ENCODE peak calls at places on chromosomes 7 and 10, in seven cellular contexts. One of them, this sample, is unnamed.

GRCh38 chr10:131980757-131981428 is 830 bp downstream of the BNIP3 start:
- DNase-seq in stimulated activated CD4-positive, alpha-beta T cell treated with anti-CD3 and anti-CD28 coated beads, Interleukin-1b, Interleukin-23, amount 100 ng/mL, for 1 hour: no peak
- DNase-seq in GM06990: peak; percentile 37
- DNase-seq in glutamatergic neuron: peak; percentile 65
- DNase-seq in HuH-7.5: peak; percentile 63
- DNase-seq in T-helper 17 cell: no peak
- DNase-seq in AG20443: no peak
- DNase-seq in this sample: no peak

GRCh38 chr7:42877852-42878251 is 34.0 kb downstream of the C7orf25 start:
- DNase-seq in stimulated activated CD4-positive, alpha-beta T cell treated with anti-CD3 and anti-CD28 coated beads, Interleukin-1b, Interleukin-23, amount 100 ng/mL, for 1 hour: no peak
- DNase-seq in GM06990: no peak
- DNase-seq in glutamatergic neuron: no peak
- DNase-seq in HuH-7.5: no peak
- DNase-seq in T-helper 17 cell: no peak
- DNase-seq in AG20443: no peak
- DNase-seq in this sample: no peak

GRCh38 chr10:63156236-63156635 is 23.1 kb downstream of the NRBF2 start:
- DNase-seq in stimulated activated CD4-positive, alpha-beta T cell treated with anti-CD3 and anti-CD28 coated beads, Interleukin-1b, Interleukin-23, amount 100 ng/mL, for 1 hour: no peak
- DNase-seq in GM06990: no peak
- DNase-seq in glutamatergic neuron: no peak
- DNase-seq in HuH-7.5: no peak
- DNase-seq in T-helper 17 cell: no peak
- DNase-seq in AG20443: no peak
- DNase-seq in this sample: no peak

GRCh38 chr7:151626422-151627115 is 106.9 kb upstream of the RHEB start:
- DNase-seq in stimulated activated CD4-positive, alpha-beta T cell treated with anti-CD3 and anti-CD28 coated beads, Interleukin-1b, Interleukin-23, amount 100 ng/mL, for 1 hour: no peak
- DNase-seq in GM06990: no peak
- DNase-seq in glutamatergic neuron: no peak
- DNase-seq in HuH-7.5: no peak
- DNase-seq in T-helper 17 cell: no peak
- DNase-seq in AG20443: no peak
- DNase-seq in this sample: no peak

GRCh38 chr7:44259547-44260457 is 59.0 kb downstream of the YKT6 start:
- DNase-seq in stimulated activated CD4-positive, alpha-beta T cell treated with anti-CD3 and anti-CD28 coated beads, Interleukin-1b, Interleukin-23, amount 100 ng/mL, for 1 hour: no peak
- DNase-seq in GM06990: no peak
- DNase-seq in glutamatergic neuron: no peak
- DNase-seq in HuH-7.5: no peak
- DNase-seq in T-helper 17 cell: no peak
- DNase-seq in AG20443: peak; percentile 92
- DNase-seq in this sample: no peak

GRCh38 chr10:99008106-99008505 is 227.5 kb downstream of the HPSE2 start:
- DNase-seq in stimulated activated CD4-positive, alpha-beta T cell treated with anti-CD3 and anti-CD28 coated beads, Interleukin-1b, Interleukin-23, amount 100 ng/mL, for 1 hour: no peak
- DNase-seq in GM06990: no peak
- DNase-seq in glutamatergic neuron: no peak
- DNase-seq in HuH-7.5: no peak
- DNase-seq in T-helper 17 cell: no peak
- DNase-seq in AG20443: no peak
- DNase-seq in this sample: no peak

GRCh38 chr7:32618470-32618869 is 123.2 kb downstream of the AVL9 start:
- DNase-seq in stimulated activated CD4-positive, alpha-beta T cell treated with anti-CD3 and anti-CD28 coated beads, Interleukin-1b, Interleukin-23, amount 100 ng/mL, for 1 hour: no peak
- DNase-seq in GM06990: no peak
- DNase-seq in glutamatergic neuron: no peak
- DNase-seq in HuH-7.5: no peak
- DNase-seq in T-helper 17 cell: no peak
- DNase-seq in AG20443: no peak
- DNase-seq in this sample: no peak

GRCh38 chr7:8131694-8132605 is 130.0 kb downstream of the ICA1 start:
- DNase-seq in stimulated activated CD4-positive, alpha-beta T cell treated with anti-CD3 and anti-CD28 coated beads, Interleukin-1b, Interleukin-23, amount 100 ng/mL, for 1 hour: no peak
- DNase-seq in GM06990: peak; percentile 75
- DNase-seq in glutamatergic neuron: no peak
- DNase-seq in HuH-7.5: no peak
- DNase-seq in T-helper 17 cell: no peak
- DNase-seq in AG20443: no peak
- DNase-seq in this sample: peak; percentile 94

GRCh38 chr7:85052056-85052737 is 134.7 kb downstream of the SEMA3D start:
- DNase-seq in stimulated activated CD4-positive, alpha-beta T cell treated with anti-CD3 and anti-CD28 coated beads, Interleukin-1b, Interleukin-23, amount 100 ng/mL, for 1 hour: no peak
- DNase-seq in GM06990: no peak
- DNase-seq in glutamatergic neuron: no peak
- DNase-seq in HuH-7.5: no peak
- DNase-seq in T-helper 17 cell: no peak
- DNase-seq in AG20443: no peak
- DNase-seq in this sample: no peak

GRCh38 chr7:98735801-98736200 is 118.7 kb downstream of the NPTX2 start:
- DNase-seq in stimulated activated CD4-positive, alpha-beta T cell treated with anti-CD3 and anti-CD28 coated beads, Interleukin-1b, Interleukin-23, amount 100 ng/mL, for 1 hour: no peak
- DNase-seq in GM06990: no peak
- DNase-seq in glutamatergic neuron: no peak
- DNase-seq in HuH-7.5: no peak
- DNase-seq in T-helper 17 cell: no peak
- DNase-seq in AG20443: no peak
- DNase-seq in this sample: no peak

GRCh38 chr7:100765250-100765649 is 31.9 kb downstream of the ZAN start:
- DNase-seq in stimulated activated CD4-positive, alpha-beta T cell treated with anti-CD3 and anti-CD28 coated beads, Interleukin-1b, Interleukin-23, amount 100 ng/mL, for 1 hour: no peak
- DNase-seq in GM06990: no peak
- DNase-seq in glutamatergic neuron: no peak
- DNase-seq in HuH-7.5: no peak
- DNase-seq in T-helper 17 cell: no peak
- DNase-seq in AG20443: no peak
- DNase-seq in this sample: no peak

GRCh38 chr7:23472974-23473847 is 2.9 kb upstream of the IGF2BP3 start:
- DNase-seq in stimulated activated CD4-positive, alpha-beta T cell treated with anti-CD3 and anti-CD28 coated beads, Interleukin-1b, Interleukin-23, amount 100 ng/mL, for 1 hour: no peak
- DNase-seq in GM06990: peak; percentile 59
- DNase-seq in glutamatergic neuron: peak; percentile 27
- DNase-seq in HuH-7.5: peak; percentile 30
- DNase-seq in T-helper 17 cell: no peak
- DNase-seq in AG20443: no peak
- DNase-seq in this sample: no peak

GRCh38 chr7:108308276-108308675 is 148.0 kb downstream of the NRCAM start:
- DNase-seq in stimulated activated CD4-positive, alpha-beta T cell treated with anti-CD3 and anti-CD28 coated beads, Interleukin-1b, Interleukin-23, amount 100 ng/mL, for 1 hour: no peak
- DNase-seq in GM06990: no peak
- DNase-seq in glutamatergic neuron: no peak
- DNase-seq in HuH-7.5: no peak
- DNase-seq in T-helper 17 cell: no peak
- DNase-seq in AG20443: no peak
- DNase-seq in this sample: no peak

GRCh38 chr10:21509391-21510217 is 15.9 kb downstream of the SKIDA1 start:
- DNase-seq in stimulated activated CD4-positive, alpha-beta T cell treated with anti-CD3 and anti-CD28 coated beads, Interleukin-1b, Interleukin-23, amount 100 ng/mL, for 1 hour: no peak
- DNase-seq in GM06990: no peak
- DNase-seq in glutamatergic neuron: peak; percentile 31
- DNase-seq in HuH-7.5: no peak
- DNase-seq in T-helper 17 cell: no peak
- DNase-seq in AG20443: peak; percentile 25
- DNase-seq in this sample: no peak

GRCh38 chr7:25665903-25666670 is 437.8 kb upstream of the NPVF start:
- DNase-seq in stimulated activated CD4-positive, alpha-beta T cell treated with anti-CD3 and anti-CD28 coated beads, Interleukin-1b, Interleukin-23, amount 100 ng/mL, for 1 hour: no peak
- DNase-seq in GM06990: no peak
- DNase-seq in glutamatergic neuron: no peak
- DNase-seq in HuH-7.5: no peak
- DNase-seq in T-helper 17 cell: no peak
- DNase-seq in AG20443: no peak
- DNase-seq in this sample: no peak

GRCh38 chr7:131840291-131840690 is 283.9 kb upstream of the PODXL start:
- DNase-seq in stimulated activated CD4-positive, alpha-beta T cell treated with anti-CD3 and anti-CD28 coated beads, Interleukin-1b, Interleukin-23, amount 100 ng/mL, for 1 hour: no peak
- DNase-seq in GM06990: no peak
- DNase-seq in glutamatergic neuron: no peak
- DNase-seq in HuH-7.5: no peak
- DNase-seq in T-helper 17 cell: no peak
- DNase-seq in AG20443: no peak
- DNase-seq in this sample: no peak

GRCh38 chr7:23098029-23098428 is 7.6 kb upstream of the KLHL7 start:
- DNase-seq in stimulated activated CD4-positive, alpha-beta T cell treated with anti-CD3 and anti-CD28 coated beads, Interleukin-1b, Interleukin-23, amount 100 ng/mL, for 1 hour: no peak
- DNase-seq in GM06990: no peak
- DNase-seq in glutamatergic neuron: no peak
- DNase-seq in HuH-7.5: no peak
- DNase-seq in T-helper 17 cell: no peak
- DNase-seq in AG20443: no peak
- DNase-seq in this sample: no peak

GRCh38 chr10:5532618-5533097 is 7.9 kb downstream of the CALML3 start:
- DNase-seq in stimulated activated CD4-positive, alpha-beta T cell treated with anti-CD3 and anti-CD28 coated beads, Interleukin-1b, Interleukin-23, amount 100 ng/mL, for 1 hour: no peak
- DNase-seq in GM06990: no peak
- DNase-seq in glutamatergic neuron: peak; percentile 5
- DNase-seq in HuH-7.5: no peak
- DNase-seq in T-helper 17 cell: no peak
- DNase-seq in AG20443: no peak
- DNase-seq in this sample: no peak

GRCh38 chr7:34041716-34042115 is 136.4 kb downstream of the BMPER start:
- DNase-seq in stimulated activated CD4-positive, alpha-beta T cell treated with anti-CD3 and anti-CD28 coated beads, Interleukin-1b, Interleukin-23, amount 100 ng/mL, for 1 hour: no peak
- DNase-seq in GM06990: no peak
- DNase-seq in glutamatergic neuron: no peak
- DNase-seq in HuH-7.5: no peak
- DNase-seq in T-helper 17 cell: no peak
- DNase-seq in AG20443: peak; percentile 58
- DNase-seq in this sample: no peak

GRCh38 chr7:111168182-111168581 is 77.3 kb downstream of the LRRN3 start:
- DNase-seq in stimulated activated CD4-positive, alpha-beta T cell treated with anti-CD3 and anti-CD28 coated beads, Interleukin-1b, Interleukin-23, amount 100 ng/mL, for 1 hour: no peak
- DNase-seq in GM06990: no peak
- DNase-seq in glutamatergic neuron: no peak
- DNase-seq in HuH-7.5: no peak
- DNase-seq in T-helper 17 cell: no peak
- DNase-seq in AG20443: no peak
- DNase-seq in this sample: no peak

GRCh38 chr10:6580279-6581029 is 378 bp upstream of the PRKCQ start:
- DNase-seq in stimulated activated CD4-positive, alpha-beta T cell treated with anti-CD3 and anti-CD28 coated beads, Interleukin-1b, Interleukin-23, amount 100 ng/mL, for 1 hour: peak; percentile 84
- DNase-seq in GM06990: peak; percentile 53
- DNase-seq in glutamatergic neuron: peak; percentile 87
- DNase-seq in HuH-7.5: peak; percentile 39
- DNase-seq in T-helper 17 cell: peak; percentile 90
- DNase-seq in AG20443: peak; percentile 87
- DNase-seq in this sample: no peak